ENCODE peak calls at places on chromosomes 16 and 17, in four cellular contexts. F, S, Q and H are unnamed samples.

GRCh38 chr16:88073201-88073721 is 122.0 kb downstream of the BANP start:
- DNase-seq in F (no peak), S (no peak), Q (no peak), H (no peak)

GRCh38 chr17:77405867-77406513 is 265.2 kb downstream of the SEC14L1 start:
- DNase-seq in F (no peak), S (no peak), Q (no peak), H (no peak)

GRCh38 chr17:43732961-43733360 is 25.6 kb downstream of the SOST start:
- DNase-seq in F (peak; percentile 12), S (peak; percentile 64), Q (peak; percentile 87), H (no peak)

GRCh38 chr17:8896641-8897635 is 29.5 kb upstream of the PIK3R6 start:
- DNase-seq in F (no peak), S (no peak), Q (no peak), H (no peak)

GRCh38 chr16:54040975-54041374 is 245.6 kb downstream of the IRX3 start:
- DNase-seq in F (no peak), S (no peak), Q (no peak), H (no peak)

GRCh38 chr16:48052731-48053130 is 103.1 kb downstream of the ABCC12 start:
- DNase-seq in F (no peak), S (no peak), Q (no peak), H (no peak)

GRCh38 chr17:10205549-10206185 is 7.3 kb upstream of the GAS7 start:
- DNase-seq in F (no peak), S (no peak), Q (no peak), H (no peak)

GRCh38 chr16:16151315-16151714 is 72.0 kb downstream of the ABCC6 start:
- DNase-seq in F (peak; percentile 27), S (no peak), Q (peak; percentile 65), H (no peak)

GRCh38 chr17:5516060-5516792 is 29.9 kb downstream of the MIS12 start:
- DNase-seq in F (peak; percentile 94), S (peak; percentile 90), Q (peak; percentile 100), H (no peak)

GRCh38 chr17:13807103-13807502 is 205.4 kb upstream of the HS3ST3A1 start:
- DNase-seq in F (no peak), S (no peak), Q (no peak), H (no peak)

GRCh38 chr16:4309833-4310266 is 6.0 kb upstream of the GLIS2 start:
- DNase-seq in F (peak; percentile 83), S (no peak), Q (peak; percentile 93), H (peak; percentile 56)

GRCh38 chr17:67585077-67585602 is 132.6 kb upstream of the NOL11 start:
- DNase-seq in F (peak; percentile 15), S (no peak), Q (peak; percentile 40), H (no peak)

GRCh38 chr17:45171338-45172231 is 9.9 kb downstream of the HEXIM2 start:
- DNase-seq in F (peak; percentile 17), S (no peak), Q (no peak), H (no peak)

GRCh38 chr17:2940352-2940751 is 123.1 kb downstream of the OR1D5 start:
- DNase-seq in F (no peak), S (no peak), Q (no peak), H (no peak)

GRCh38 chr17:76384222-76384986 is at the start of gene SPHK1:
- DNase-seq in F (peak; percentile 73), S (no peak), Q (peak; percentile 81), H (peak; percentile 65)

GRCh38 chr16:19135896-19136438 is 22.2 kb downstream of the ITPRIPL2 start:
- DNase-seq in F (peak; percentile 51), S (no peak), Q (peak; percentile 50), H (no peak)

GRCh38 chr17:74831442-74832146 is 28.1 kb downstream of the GRIN2C start:
- DNase-seq in F (no peak), S (no peak), Q (no peak), H (no peak)

GRCh38 chr17:4598776-4599504 is 14.6 kb downstream of the SMTNL2 start:
- DNase-seq in F (peak; percentile 98), S (peak; percentile 7), Q (peak; percentile 51), H (no peak)

GRCh38 chr17:28189667-28190066 is 129.3 kb upstream of the TMEM97 start:
- DNase-seq in F (no peak), S (no peak), Q (no peak), H (no peak)

GRCh38 chr17:10136258-10136981 is 62.0 kb downstream of the GAS7 start:
- DNase-seq in F (no peak), S (no peak), Q (no peak), H (no peak)

GRCh38 chr17:60147553-60148241 is 2.1 kb upstream of the CA4 start:
- DNase-seq in F (no peak), S (no peak), Q (no peak), H (no peak)

GRCh38 chr17:77723909-77724875 is 234.3 kb upstream of the TNRC6C start:
- DNase-seq in F (no peak), S (no peak), Q (no peak), H (no peak)

GRCh38 chr17:45016823-45017222 is 34.6 kb downstream of the DCAKD start:
- DNase-seq in F (no peak), S (no peak), Q (no peak), H (no peak)

GRCh38 chr16:28591355-28591754 is 5.5 kb downstream of the SULT1A2 start:
- DNase-seq in F (no peak), S (no peak), Q (no peak), H (no peak)

GRCh38 chr16:30185141-30185682 is 1.8 kb downstream of the CORO1A start:
- DNase-seq in F (no peak), S (no peak), Q (no peak), H (no peak)

DNA sequence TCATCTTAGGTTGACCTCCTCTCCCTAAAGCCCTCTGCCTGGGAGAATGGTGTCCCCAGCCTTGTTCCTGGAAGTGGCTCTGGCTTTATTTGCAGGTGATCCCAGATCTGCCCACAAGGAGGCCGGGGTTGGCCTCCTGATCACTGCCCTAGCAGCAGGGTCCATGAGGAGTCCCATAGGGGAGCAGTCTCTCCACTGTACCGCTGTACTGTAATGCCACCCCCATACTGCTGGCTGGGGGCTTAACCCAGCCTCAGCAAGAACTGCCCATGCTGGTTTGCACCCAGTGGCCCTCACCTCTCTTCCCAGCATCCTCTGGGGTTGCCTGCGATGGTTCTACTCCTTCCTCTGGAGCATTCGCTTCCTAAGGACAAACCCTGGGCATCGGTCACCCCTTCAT is 39.1 kb downstream of the PSME3IP1 start:
- DNase-seq in F (no peak), S (no peak), Q (no peak), H (no peak)
- TF ChIP-seq CTCF in F (no peak), S (peak; percentile 9), Q (peak; percentile 11), H (peak; percentile 44)

DNA sequence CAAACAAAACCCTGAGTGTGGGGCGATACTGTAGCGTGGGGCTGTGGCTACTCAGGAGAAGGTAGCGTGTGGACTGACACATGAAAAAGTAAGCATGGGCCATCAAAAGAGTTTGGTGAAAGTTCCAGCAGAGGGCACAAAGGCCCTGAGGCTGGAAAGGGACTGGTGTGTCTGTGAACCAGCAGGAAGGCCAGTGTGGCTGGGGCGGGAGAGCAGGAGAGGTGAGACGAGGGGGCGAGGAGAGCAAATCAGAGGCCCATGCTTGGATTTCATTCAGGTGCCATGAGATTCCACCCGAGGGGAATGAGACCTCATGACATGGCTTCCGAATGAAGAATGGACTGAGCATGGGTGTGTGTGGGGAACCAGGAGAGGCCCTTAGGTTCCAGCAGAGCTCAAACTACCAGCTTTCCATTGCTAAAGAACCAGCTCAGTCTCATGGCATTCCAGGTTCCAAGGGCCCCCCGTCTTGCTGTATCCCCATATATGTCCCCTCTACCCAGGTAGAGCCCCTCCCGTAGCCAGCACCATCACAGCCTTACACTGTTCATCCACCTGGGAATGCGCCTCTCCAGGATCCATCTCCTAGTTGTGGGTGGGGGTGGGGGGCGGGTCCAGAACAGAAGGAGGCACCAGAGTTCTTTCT is 31.1 kb downstream of the TRPV2 start:
- DNase-seq in F (no peak), S (no peak), Q (no peak), H (no peak)
- TF ChIP-seq CTCF in F (no peak), S (no peak), Q (no peak), H (no peak)

DNA sequence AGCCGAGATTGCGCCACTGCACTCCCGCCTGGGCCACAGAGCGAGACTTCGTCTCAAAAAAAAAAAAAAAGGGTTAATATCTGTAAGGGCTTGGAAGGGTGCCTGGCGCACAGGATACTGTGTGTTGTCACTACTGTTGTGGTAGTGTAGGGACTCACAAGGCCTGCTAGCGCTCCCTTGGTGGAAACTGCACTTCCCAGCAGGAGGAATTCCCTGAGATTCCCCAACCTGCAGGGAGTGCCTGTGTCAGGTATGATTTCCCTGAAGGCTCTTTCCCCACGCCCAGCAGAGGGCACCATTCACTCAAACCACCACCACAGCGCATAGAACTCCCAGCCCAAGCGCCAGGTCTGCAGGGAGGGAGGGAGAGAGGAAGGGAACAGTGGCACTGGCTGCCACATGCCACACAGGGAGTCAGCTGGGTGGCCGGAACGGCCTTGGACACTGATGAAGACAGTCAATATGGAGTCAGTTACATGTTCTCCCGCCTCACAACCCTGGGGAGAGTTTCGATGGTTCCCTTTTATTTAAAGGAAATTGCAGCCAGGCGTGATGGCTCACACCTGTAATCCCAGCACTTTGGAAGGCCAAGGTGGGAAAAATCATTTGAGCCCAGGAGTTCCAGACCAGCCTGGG is 32.7 kb upstream of the CDH1 start:
- DNase-seq in F (peak; percentile 52), S (peak; percentile 13), Q (peak; percentile 48), H (peak; percentile 67)
- TF ChIP-seq CTCF in F (peak; percentile 74), S (peak; percentile 91), Q (peak; percentile 65), H (peak; percentile 80)

GRCh38 chr17:35069311-35069710 is 5.8 kb upstream of the RFFL start:
- DNase-seq in F (no peak), S (no peak), Q (peak; percentile 66), H (no peak)

GRCh38 chr17:35065880-35066279 is 2.4 kb upstream of the RFFL start:
- DNase-seq in F (no peak), S (no peak), Q (no peak), H (no peak)

GRCh38 chr17:35062284-35062683 is 1.2 kb downstream of the RFFL start:
- DNase-seq in F (no peak), S (no peak), Q (no peak), H (no peak)

GRCh38 chr17:35068249-35068648 is 4.7 kb upstream of the RFFL start:
- DNase-seq in F (no peak), S (no peak), Q (no peak), H (no peak)

GRCh38 chr17:35063514-35064223 is at the start of gene RFFL:
- DNase-seq in F (peak; percentile 98), S (peak; percentile 93), Q (peak; percentile 99), H (peak; percentile 34)
- TF ChIP-seq CTCF in F (peak; percentile 15), S (no peak), Q (peak; percentile 32), H (no peak)

GRCh38 chr16:64297863-64298579 is 823.8 kb downstream of the CDH11 start:
- DNase-seq in F (no peak), S (no peak), Q (no peak), H (no peak)
- TF ChIP-seq CTCF in F (no peak), S (no peak), Q (no peak), H (no peak)

GRCh38 chr17:81129289-81129688 is 36.0 kb upstream of the PVALEF start:
- DNase-seq in F (no peak), S (no peak), Q (no peak), H (no peak)
- TF ChIP-seq CTCF in F (no peak), S (peak; percentile 8), Q (no peak), H (peak; percentile 23)

GRCh38 chr16:425082-425718 is at the start of gene RAB11FIP3:
- DNase-seq in F (peak; percentile 77), S (no peak), Q (peak; percentile 77), H (peak; percentile 78)
- TF ChIP-seq CTCF in F (no peak), S (no peak), Q (peak; percentile 10), H (peak; percentile 52)

GRCh38 chr16:31334934-31335333 is 20.0 kb upstream of the ITGAX start:
- DNase-seq in F (no peak), S (no peak), Q (no peak), H (no peak)
- TF ChIP-seq CTCF in F (no peak), S (no peak), Q (no peak), H (no peak)